ENCODE peak calls at places on chromosomes 16 and 17, in five cellular contexts. Q is A549, E is HepG2, K is IMR-90, G is K562. C is an unnamed sample.

GRCh38 chr16:14155572-14156213 is 84.6 kb downstream of the MRTFB start:
- DNase-seq in Q (no peak), E (no peak), K (no peak), G (no peak), C (no peak)

GRCh38 chr16:3876695-3877094 is 3.8 kb downstream of the CREBBP start:
- DNase-seq in Q (no peak), E (no peak), K (peak; percentile 63), G (no peak), C (no peak)

GRCh38 chr17:57486978-57487377 is 230.7 kb downstream of the MSI2 start:
- DNase-seq in Q (no peak), E (no peak), K (no peak), G (no peak), C (no peak)

GRCh38 chr16:85484337-85485295 is 128.5 kb upstream of the GSE1 start:
- DNase-seq in Q (no peak), E (no peak), K (no peak), G (peak; percentile 52), C (no peak)

GRCh38 chr17:4604111-4604644 is 19.8 kb downstream of the SMTNL2 start:
- DNase-seq in Q (no peak), E (no peak), K (peak; percentile 62), G (no peak), C (no peak)

GRCh38 chr16:84228321-84228838 is 11.4 kb downstream of the KCNG4 start:
- DNase-seq in Q (peak; percentile 93), E (peak; percentile 19), K (peak; percentile 89), G (peak; percentile 83), C (no peak)

GRCh38 chr17:27800522-27800921 is at the start of gene NOS2:
- DNase-seq in Q (no peak), E (peak; percentile 26), K (no peak), G (no peak), C (no peak)

GRCh38 chr17:62995377-62995885 is 29.4 kb downstream of the TANC2 start:
- DNase-seq in Q (peak; percentile 40), E (peak; percentile 20), K (peak; percentile 43), G (peak; percentile 49), C (no peak)

GRCh38 chr16:85945424-85945751 is 46.4 kb downstream of the IRF8 start:
- DNase-seq in Q (no peak), E (no peak), K (no peak), G (no peak), C (no peak)

GRCh38 chr16:2231016-2231931 is 5.0 kb upstream of the DNASE1L2 start:
- DNase-seq in Q (no peak), E (no peak), K (no peak), G (no peak), C (no peak)

GRCh38 chr17:5354886-5355415 is 64.5 kb downstream of the NUP88 start:
- DNase-seq in Q (no peak), E (no peak), K (no peak), G (no peak), C (no peak)

GRCh38 chr17:78766225-78766624 is 15.8 kb downstream of the CYTH1 start:
- DNase-seq in Q (no peak), E (no peak), K (no peak), G (no peak), C (no peak)

GRCh38 chr16:88541831-88542230 is 28.4 kb upstream of the ZC3H18 start:
- DNase-seq in Q (no peak), E (no peak), K (no peak), G (no peak), C (no peak)

GRCh38 chr17:74211929-74212261 is 1.5 kb upstream of the TTYH2 start:
- DNase-seq in Q (no peak), E (no peak), K (no peak), G (no peak), C (no peak)

GRCh38 chr17:47802341-47803022 is 19.1 kb downstream of the OSBPL7 start:
- DNase-seq in Q (peak; percentile 92), E (peak; percentile 67), K (peak; percentile 41), G (peak; percentile 61), C (no peak)

GRCh38 chr17:76370261-76370993 is 14.0 kb upstream of the SPHK1 start:
- DNase-seq in Q (peak; percentile 79), E (no peak), K (peak; percentile 98), G (peak; percentile 58), C (no peak)

GRCh38 chr17:69729937-69730336 is 315.4 kb downstream of the MAP2K6 start:
- DNase-seq in Q (no peak), E (no peak), K (peak; percentile 62), G (no peak), C (no peak)

GRCh38 chr17:55577687-55578086 is 66.4 kb upstream of the SMIM36 start:
- DNase-seq in Q (no peak), E (no peak), K (peak; percentile 19), G (no peak), C (no peak)

GRCh38 chr17:560379-560935 is 154.2 kb downstream of the VPS53 start:
- DNase-seq in Q (no peak), E (no peak), K (peak; percentile 63), G (no peak), C (no peak)

GRCh38 chr17:559699-560378 is 154.8 kb downstream of the VPS53 start:
- DNase-seq in Q (no peak), E (no peak), K (peak; percentile 89), G (no peak), C (no peak)

GRCh38 chr17:562174-562573 is 152.5 kb downstream of the VPS53 start:
- DNase-seq in Q (no peak), E (no peak), K (no peak), G (no peak), C (no peak)

GRCh38 chr17:563646-564045 is 151.0 kb downstream of the VPS53 start:
- DNase-seq in Q (no peak), E (no peak), K (no peak), G (no peak), C (no peak)

GRCh38 chr17:561118-561517 is 153.5 kb downstream of the VPS53 start:
- DNase-seq in Q (no peak), E (no peak), K (peak; percentile 85), G (no peak), C (no peak)
- TF ChIP-seq USF2 in Q (no peak), E (no peak), K (no peak), G (no peak), C (no peak)

DNA sequence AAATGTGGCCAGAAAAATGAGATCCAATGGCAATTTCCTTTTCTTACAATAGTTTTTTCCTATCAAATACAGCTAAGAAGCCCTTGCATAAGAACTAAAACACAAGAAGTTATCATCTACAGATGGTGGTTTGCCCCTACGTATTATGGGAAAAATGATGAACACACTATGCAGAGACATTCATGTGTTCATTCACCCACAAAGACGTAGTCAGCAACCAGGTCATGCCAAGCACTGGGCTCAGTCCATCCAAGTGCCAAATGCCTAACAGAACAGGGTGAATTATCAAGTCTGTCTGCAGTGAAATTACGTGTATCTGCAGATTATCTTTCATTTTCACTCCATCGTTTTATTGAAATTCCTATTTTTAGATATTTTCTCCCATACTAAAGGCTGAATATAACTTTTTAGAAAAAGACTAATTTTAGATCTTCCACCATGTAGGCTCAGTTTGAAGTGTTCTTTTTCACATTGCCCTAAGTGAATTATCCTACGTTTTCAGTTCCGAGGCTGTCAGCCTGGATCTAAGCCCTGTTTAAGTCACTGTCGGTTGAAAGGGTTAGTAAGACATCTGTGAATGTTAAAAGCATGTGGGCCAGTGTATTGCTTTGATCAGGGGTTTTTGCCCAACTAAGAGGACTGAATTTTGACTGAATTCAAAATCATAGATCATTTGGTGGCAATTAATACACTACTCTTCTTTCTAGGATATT is 78.1 kb upstream of the DHX40 start:
- DNase-seq in Q (no peak), E (no peak), K (no peak), G (no peak), C (no peak)
- TF ChIP-seq BHLHE40 in Q (no peak), E (no peak), K (no peak), G (no peak), C (no peak)

GRCh38 chr16:5030251-5030870 is 3.4 kb downstream of the NAGPA start:
- DNase-seq in Q (no peak), E (no peak), K (no peak), G (no peak), C (no peak)

GRCh38 chr16:5031601-5032000 is 2.1 kb downstream of the NAGPA start:
- DNase-seq in Q (no peak), E (no peak), K (no peak), G (no peak), C (no peak)

GRCh38 chr16:5034167-5034523 is 410 bp upstream of the NAGPA start:
- DNase-seq in Q (no peak), E (no peak), K (no peak), G (no peak), C (no peak)

GRCh38 chr16:5033256-5034166 is at the start of gene NAGPA:
- DNase-seq in Q (peak; percentile 87), E (peak; percentile 87), K (peak; percentile 81), G (peak; percentile 92), C (no peak)

DNA sequence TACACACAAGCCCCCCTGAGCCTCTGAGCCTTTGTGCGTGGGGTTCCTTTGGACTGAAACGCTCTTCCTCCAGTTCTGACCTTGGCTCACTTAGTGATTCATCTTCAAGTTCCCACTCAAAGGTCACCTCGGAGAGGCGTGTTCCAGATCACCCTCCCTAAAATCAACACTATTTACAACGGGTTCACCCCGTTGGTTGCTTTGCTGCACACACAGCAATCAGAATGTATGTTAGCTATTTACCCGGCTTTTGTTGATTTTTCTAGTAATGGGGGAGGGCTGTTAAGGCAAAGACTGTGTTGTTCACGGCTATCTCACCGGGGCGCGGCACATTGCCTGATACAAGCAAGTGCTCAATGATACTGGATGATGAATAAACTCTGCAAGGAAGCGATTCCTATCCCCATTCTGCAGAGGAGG is 977 bp downstream of the NAGPA start:
- DNase-seq in Q (no peak), E (peak; percentile 77), K (no peak), G (no peak), C (no peak)
- TF ChIP-seq USF2 in Q (no peak), E (no peak), K (no peak), G (no peak), C (no peak)

GRCh38 chr17:31415004-31415454 is 23.6 kb downstream of the RAB11FIP4 start:
- DNase-seq in Q (no peak), E (peak; percentile 11), K (no peak), G (no peak), C (no peak)

GRCh38 chr17:31414590-31414918 is 23.1 kb downstream of the RAB11FIP4 start:
- DNase-seq in Q (no peak), E (no peak), K (no peak), G (no peak), C (no peak)

GRCh38 chr17:31413081-31413799 is 21.8 kb downstream of the RAB11FIP4 start:
- DNase-seq in Q (no peak), E (no peak), K (no peak), G (no peak), C (no peak)

GRCh38 chr17:31412511-31412910 is 21.0 kb downstream of the RAB11FIP4 start:
- DNase-seq in Q (no peak), E (no peak), K (no peak), G (no peak), C (no peak)

DNA sequence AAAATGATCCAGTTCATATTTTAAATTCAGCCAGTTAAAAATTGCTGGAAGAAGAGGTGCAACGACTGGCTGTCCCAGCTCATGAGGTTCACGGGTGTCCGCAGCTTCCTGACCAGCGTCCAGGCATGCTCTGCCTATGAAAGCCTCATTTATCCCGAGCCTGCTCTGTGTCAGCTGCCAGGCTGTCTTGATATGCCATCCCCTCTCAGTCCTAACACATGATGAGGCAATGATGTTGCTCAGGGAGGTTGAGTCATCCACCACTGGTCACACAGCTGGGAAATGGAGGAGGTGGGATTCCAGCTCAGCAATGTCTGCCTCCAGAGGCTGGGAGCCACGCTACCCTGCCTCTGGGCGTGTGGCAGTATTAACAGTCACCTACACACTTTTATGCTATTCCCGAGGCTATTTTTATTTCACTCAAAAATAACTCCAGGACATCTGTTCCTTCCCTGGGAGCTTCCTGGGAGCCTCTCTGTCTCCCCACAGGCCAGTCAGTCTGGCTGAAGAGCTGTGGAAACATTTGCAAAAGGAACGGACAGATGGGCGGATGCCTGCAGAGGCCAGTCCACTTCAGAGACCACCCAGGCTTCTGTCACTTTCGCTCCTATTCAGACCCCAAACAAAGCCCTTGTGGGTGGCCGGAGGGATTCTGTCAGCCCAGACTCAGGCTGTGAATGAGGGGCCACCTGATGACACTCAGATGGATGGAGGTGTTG is 22.6 kb downstream of the RAB11FIP4 start:
- DNase-seq in Q (no peak), E (no peak), K (peak; percentile 83), G (no peak), C (no peak)
- TF ChIP-seq BHLHE40 in Q (no peak), E (no peak), K (peak; percentile 25), G (no peak), C (no peak)